ENCODE peak calls at places on chromosome 3, in six cellular contexts. One of them, this sample, is unnamed.
A peak's percentile ranks its signal among the peaks of the same experiment; 100 is the strongest.

GRCh38 chr3:188390775-188391443 is 237.0 kb downstream of the LPP start:
- DNase-seq in heart right ventricle: no peak
- DNase-seq in right cardiac atrium: no peak
- DNase-seq in PC-3: no peak
- DNase-seq in kidney: no peak
- DNase-seq in neural progenitor cell: peak; percentile 49
- DNase-seq in this sample: no peak

GRCh38 chr3:158158969-158159368 is 49.1 kb downstream of the RSRC1 start:
- DNase-seq in heart right ventricle: no peak
- DNase-seq in neural progenitor cell: no peak
- DNase-seq in kidney: no peak
- DNase-seq in PC-3: peak; percentile 7
- DNase-seq in right cardiac atrium: no peak
- DNase-seq in this sample: no peak

GRCh38 chr3:101333883-101334282 is 13.5 kb upstream of the IMPG2 start:
- DNase-seq in heart right ventricle: no peak
- DNase-seq in PC-3: no peak
- DNase-seq in kidney: no peak
- DNase-seq in right cardiac atrium: no peak
- DNase-seq in neural progenitor cell: peak; percentile 36
- DNase-seq in this sample: no peak

GRCh38 chr3:38454179-38454883 is 641 bp downstream of the ACVR2B start:
- DNase-seq in right cardiac atrium: peak; percentile 71
- DNase-seq in neural progenitor cell: peak; percentile 74
- DNase-seq in kidney: peak; percentile 75
- DNase-seq in heart right ventricle: no peak
- DNase-seq in PC-3: peak; percentile 36
- DNase-seq in this sample: peak; percentile 91

GRCh38 chr3:66153471-66153870 is 67.3 kb upstream of the SLC25A26 start:
- DNase-seq in right cardiac atrium: no peak
- DNase-seq in PC-3: no peak
- DNase-seq in neural progenitor cell: peak; percentile 14
- DNase-seq in kidney: no peak
- DNase-seq in heart right ventricle: no peak
- DNase-seq in this sample: peak; percentile 62

GRCh38 chr3:67011414-67012131 is 13.5 kb downstream of the KBTBD8 start:
- DNase-seq in PC-3: no peak
- DNase-seq in neural progenitor cell: no peak
- DNase-seq in right cardiac atrium: no peak
- DNase-seq in heart right ventricle: no peak
- DNase-seq in kidney: no peak
- DNase-seq in this sample: no peak

GRCh38 chr3:64612082-64612860 is 75.5 kb downstream of the ADAMTS9 start:
- DNase-seq in neural progenitor cell: no peak
- DNase-seq in kidney: no peak
- DNase-seq in right cardiac atrium: no peak
- DNase-seq in PC-3: no peak
- DNase-seq in heart right ventricle: peak; percentile 57
- DNase-seq in this sample: no peak

GRCh38 chr3:12155833-12156232 is 2.9 kb downstream of the TIMP4 start:
- DNase-seq in heart right ventricle: no peak
- DNase-seq in PC-3: peak; percentile 93
- DNase-seq in right cardiac atrium: no peak
- DNase-seq in kidney: no peak
- DNase-seq in neural progenitor cell: no peak
- DNase-seq in this sample: peak; percentile 89

GRCh38 chr3:20125912-20126311 is 60.1 kb downstream of the SGO1 start:
- DNase-seq in right cardiac atrium: no peak
- DNase-seq in heart right ventricle: no peak
- DNase-seq in kidney: no peak
- DNase-seq in PC-3: no peak
- DNase-seq in neural progenitor cell: no peak
- DNase-seq in this sample: peak; percentile 3

GRCh38 chr3:12132881-12133280 is 25.8 kb downstream of the TIMP4 start:
- DNase-seq in right cardiac atrium: no peak
- DNase-seq in kidney: no peak
- DNase-seq in neural progenitor cell: no peak
- DNase-seq in PC-3: no peak
- DNase-seq in heart right ventricle: no peak
- DNase-seq in this sample: peak; percentile 35

GRCh38 chr3:194162070-194162678 is 26.2 kb downstream of the HES1 start:
- DNase-seq in kidney: no peak
- DNase-seq in right cardiac atrium: no peak
- DNase-seq in PC-3: no peak
- DNase-seq in heart right ventricle: no peak
- DNase-seq in neural progenitor cell: no peak
- DNase-seq in this sample: no peak

GRCh38 chr3:194161181-194162045 is 25.5 kb downstream of the HES1 start:
- DNase-seq in PC-3: no peak
- DNase-seq in kidney: no peak
- DNase-seq in heart right ventricle: no peak
- DNase-seq in right cardiac atrium: no peak
- DNase-seq in neural progenitor cell: no peak
- DNase-seq in this sample: no peak

GRCh38 chr3:194165619-194166018 is 29.7 kb downstream of the HES1 start:
- DNase-seq in neural progenitor cell: no peak
- DNase-seq in kidney: no peak
- DNase-seq in heart right ventricle: no peak
- DNase-seq in PC-3: no peak
- DNase-seq in right cardiac atrium: no peak
- DNase-seq in this sample: no peak

GRCh38 chr3:194163697-194164096 is 27.7 kb downstream of the HES1 start:
- DNase-seq in PC-3: no peak
- DNase-seq in neural progenitor cell: no peak
- DNase-seq in heart right ventricle: no peak
- DNase-seq in right cardiac atrium: no peak
- DNase-seq in kidney: no peak
- DNase-seq in this sample: no peak

DNA sequence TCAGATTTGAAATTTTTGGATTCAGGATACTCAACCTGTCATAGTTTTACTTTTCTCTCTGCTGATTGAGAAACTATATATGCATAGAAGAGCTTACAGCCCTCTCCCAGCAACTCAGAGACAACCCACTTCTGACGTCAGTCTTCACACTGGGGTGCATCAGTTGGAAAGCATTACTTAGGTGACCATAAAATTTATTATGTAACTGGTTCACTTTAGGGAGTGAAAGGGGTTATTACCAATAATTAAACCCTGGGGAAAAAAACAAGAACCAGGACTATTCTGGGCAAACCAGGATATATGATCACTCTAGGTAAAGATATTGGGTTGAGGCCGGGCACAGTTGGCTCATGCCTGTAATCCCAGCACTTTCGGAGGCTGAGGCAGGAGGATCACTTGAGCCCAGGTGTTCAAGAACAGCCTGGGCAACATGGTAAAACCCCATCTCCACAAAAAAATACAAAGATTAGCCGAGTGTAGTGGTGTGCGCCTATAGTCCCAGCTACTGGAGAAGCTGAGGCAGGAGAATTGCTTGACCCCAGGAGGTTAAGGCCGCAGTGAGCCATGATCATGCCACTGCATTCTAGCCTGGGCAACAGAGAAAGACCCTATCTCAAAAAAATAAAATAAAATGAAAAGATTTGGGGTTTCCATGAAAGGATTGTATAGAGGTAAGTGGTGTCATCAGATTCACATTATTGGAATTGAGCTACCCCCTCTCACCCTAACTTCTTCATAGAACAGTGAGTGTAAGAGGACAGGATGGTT is 27.1 kb downstream of the HES1 start:
- DNase-seq in heart right ventricle: no peak
- DNase-seq in right cardiac atrium: no peak
- DNase-seq in PC-3: no peak
- DNase-seq in neural progenitor cell: no peak
- DNase-seq in kidney: no peak
- DNase-seq in this sample: no peak
- H3K4me1 ChIP-seq in heart right ventricle: peaks cover 18% of the 10 kb centered on the region
- H3K4me1 ChIP-seq in right cardiac atrium: no peaks in the 10 kb centered on the region
- H3K4me1 ChIP-seq in PC-3: peaks cover 32% of the 10 kb centered on the region
- H3K4me1 ChIP-seq in neural progenitor cell: peaks cover 46% of the 10 kb centered on the region
- H3K4me1 ChIP-seq in kidney: peaks cover 6% of the 10 kb centered on the region
- H3K4me1 ChIP-seq in this sample: peaks cover 4% of the 10 kb centered on the region

DNA sequence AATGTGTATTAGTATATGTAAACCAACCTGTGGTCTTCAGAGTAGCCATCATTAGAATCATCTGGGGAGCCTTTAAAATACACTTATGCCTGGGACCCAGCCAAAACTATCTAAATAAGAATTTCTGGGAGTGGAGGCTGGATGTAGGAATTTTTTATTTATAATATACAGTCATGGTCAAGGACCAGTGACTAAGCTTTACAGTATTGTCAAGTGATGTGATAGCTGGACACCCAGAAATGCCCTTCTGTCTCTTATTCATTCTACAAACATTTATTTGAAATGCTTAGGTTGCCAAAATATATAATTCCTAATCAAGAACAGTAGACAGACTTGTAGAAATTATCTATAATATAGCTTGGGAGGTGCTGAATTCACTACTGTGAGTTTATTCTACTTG is 132.2 kb downstream of the MBNL1 start:
- DNase-seq in heart right ventricle: no peak
- DNase-seq in PC-3: peak; percentile 84
- DNase-seq in kidney: no peak
- DNase-seq in neural progenitor cell: no peak
- DNase-seq in right cardiac atrium: no peak
- DNase-seq in this sample: peak; percentile 62
- H3K4me1 ChIP-seq in heart right ventricle: peaks cover 94% of the 10 kb centered on the region
- H3K4me1 ChIP-seq in PC-3: peaks cover 47% of the 10 kb centered on the region
- H3K4me1 ChIP-seq in kidney: peaks cover 18% of the 10 kb centered on the region
- H3K4me1 ChIP-seq in neural progenitor cell: peaks cover 3% of the 10 kb centered on the region
- H3K4me1 ChIP-seq in right cardiac atrium: peaks cover 8% of the 10 kb centered on the region
- H3K4me1 ChIP-seq in this sample: peaks cover 62% of the 10 kb centered on the region

DNA sequence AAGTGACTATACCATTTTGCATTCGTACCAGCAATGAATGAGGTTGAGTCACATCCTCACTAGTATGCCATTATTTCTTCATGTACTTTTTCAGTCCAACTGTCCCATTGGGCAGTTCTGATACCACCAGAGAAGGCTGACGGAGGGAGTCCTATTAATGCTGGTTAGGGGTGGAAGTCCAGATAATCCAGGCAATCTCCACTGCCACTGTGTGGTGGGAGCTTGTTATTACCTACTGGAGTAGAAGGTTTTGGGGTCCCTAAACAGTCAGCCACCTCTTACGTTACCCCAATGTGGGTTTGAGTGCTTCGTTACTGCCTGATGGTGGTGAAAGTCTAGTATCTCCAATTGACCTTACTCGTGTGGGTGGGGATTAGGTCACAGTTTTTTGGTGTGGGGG is 210.8 kb downstream of the DOCK3 start:
- DNase-seq in right cardiac atrium: no peak
- DNase-seq in heart right ventricle: no peak
- DNase-seq in kidney: no peak
- DNase-seq in neural progenitor cell: peak; percentile 67
- DNase-seq in PC-3: peak; percentile 39
- DNase-seq in this sample: no peak
- H3K4me1 ChIP-seq in right cardiac atrium: no peaks in the 10 kb centered on the region
- H3K4me1 ChIP-seq in heart right ventricle: no peaks in the 10 kb centered on the region
- H3K4me1 ChIP-seq in kidney: no peaks in the 10 kb centered on the region
- H3K4me1 ChIP-seq in neural progenitor cell: peaks cover 3% of the 10 kb centered on the region
- H3K4me1 ChIP-seq in PC-3: no peaks in the 10 kb centered on the region
- H3K4me1 ChIP-seq in this sample: no peaks in the 10 kb centered on the region

GRCh38 chr3:73470851-73471250 is 153.9 kb downstream of the PDZRN3 start:
- DNase-seq in kidney: no peak
- DNase-seq in right cardiac atrium: no peak
- DNase-seq in neural progenitor cell: no peak
- DNase-seq in PC-3: no peak
- DNase-seq in heart right ventricle: no peak
- DNase-seq in this sample: no peak

GRCh38 chr3:73472429-73472828 is 152.3 kb downstream of the PDZRN3 start:
- DNase-seq in neural progenitor cell: no peak
- DNase-seq in right cardiac atrium: no peak
- DNase-seq in PC-3: no peak
- DNase-seq in kidney: no peak
- DNase-seq in heart right ventricle: no peak
- DNase-seq in this sample: no peak

GRCh38 chr3:73471986-73472385 is 152.8 kb downstream of the PDZRN3 start:
- DNase-seq in kidney: no peak
- DNase-seq in right cardiac atrium: no peak
- DNase-seq in PC-3: no peak
- DNase-seq in neural progenitor cell: no peak
- DNase-seq in heart right ventricle: no peak
- DNase-seq in this sample: no peak

GRCh38 chr3:73469331-73469730 is 155.4 kb downstream of the PDZRN3 start:
- DNase-seq in PC-3: no peak
- DNase-seq in heart right ventricle: no peak
- DNase-seq in right cardiac atrium: no peak
- DNase-seq in neural progenitor cell: no peak
- DNase-seq in kidney: no peak
- DNase-seq in this sample: no peak

GRCh38 chr3:73467211-73467610 is 157.5 kb downstream of the PDZRN3 start:
- DNase-seq in right cardiac atrium: no peak
- DNase-seq in heart right ventricle: no peak
- DNase-seq in neural progenitor cell: no peak
- DNase-seq in PC-3: no peak
- DNase-seq in kidney: no peak
- DNase-seq in this sample: no peak
- H3K4me1 ChIP-seq in right cardiac atrium: peaks cover 3% of the 10 kb centered on the region
- H3K4me1 ChIP-seq in heart right ventricle: peaks cover 36% of the 10 kb centered on the region
- H3K4me1 ChIP-seq in neural progenitor cell: peaks cover 18% of the 10 kb centered on the region
- H3K4me1 ChIP-seq in PC-3: no peaks in the 10 kb centered on the region
- H3K4me1 ChIP-seq in kidney: no peaks in the 10 kb centered on the region
- H3K4me1 ChIP-seq in this sample: no peaks in the 10 kb centered on the region

DNA sequence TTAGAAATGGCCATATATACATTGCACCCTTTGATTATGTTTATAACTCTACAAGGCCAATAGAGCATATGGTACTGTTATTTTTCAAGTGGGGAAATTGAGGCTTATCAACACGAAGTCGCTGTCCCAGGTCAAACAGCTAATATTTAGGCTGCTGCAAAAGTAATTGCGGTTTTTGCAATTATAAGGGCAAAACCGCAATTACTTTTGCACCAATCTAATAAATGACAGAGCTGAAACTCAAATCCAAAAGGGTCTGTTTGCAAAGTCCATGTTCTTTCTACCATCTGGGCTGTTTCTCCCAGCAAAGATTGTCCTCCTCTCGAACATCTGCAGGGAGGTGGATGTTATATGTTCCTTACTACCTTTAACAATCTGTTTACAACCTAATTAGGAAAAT is 147.2 kb downstream of the CADPS start:
- DNase-seq in right cardiac atrium: no peak
- DNase-seq in neural progenitor cell: no peak
- DNase-seq in kidney: no peak
- DNase-seq in PC-3: no peak
- DNase-seq in heart right ventricle: no peak
- DNase-seq in this sample: no peak
- H3K4me1 ChIP-seq in right cardiac atrium: peaks cover 3% of the 10 kb centered on the region
- H3K4me1 ChIP-seq in neural progenitor cell: peaks cover 45% of the 10 kb centered on the region
- H3K4me1 ChIP-seq in kidney: peaks cover 2% of the 10 kb centered on the region
- H3K4me1 ChIP-seq in PC-3: no peaks in the 10 kb centered on the region
- H3K4me1 ChIP-seq in heart right ventricle: no peaks in the 10 kb centered on the region
- H3K4me1 ChIP-seq in this sample: no peaks in the 10 kb centered on the region

GRCh38 chr3:134367412-134367811 is 6.8 kb downstream of the AMOTL2 start:
- DNase-seq in kidney: peak; percentile 48
- DNase-seq in PC-3: no peak
- DNase-seq in neural progenitor cell: no peak
- DNase-seq in heart right ventricle: no peak
- DNase-seq in right cardiac atrium: peak; percentile 47
- DNase-seq in this sample: peak; percentile 81
- H3K4me1 ChIP-seq in kidney: peaks cover 94% of the 10 kb centered on the region
- H3K4me1 ChIP-seq in PC-3: peaks cover 57% of the 10 kb centered on the region
- H3K4me1 ChIP-seq in neural progenitor cell: peaks cover 60% of the 10 kb centered on the region
- H3K4me1 ChIP-seq in heart right ventricle: peaks cover 100% of the 10 kb centered on the region
- H3K4me1 ChIP-seq in right cardiac atrium: peaks cover 68% of the 10 kb centered on the region
- H3K4me1 ChIP-seq in this sample: peaks cover 97% of the 10 kb centered on the region